ENCODE peak calls at places on chromosomes 6 and 20, in four cellular contexts. Y is PC-3, P is neural progenitor cell, R is ascending aorta. G is an unnamed sample.

GRCh38 chr6:9250852-9251251 is 815.5 kb upstream of the SLC35B3 start:
- DNase-seq in Y (peak), P (peak), R (no peak), G (peak)

GRCh38 chr6:64256483-64256882 is 620.9 kb downstream of the PHF3 start:
- DNase-seq in Y (no peak), P (no peak), R (no peak), G (no peak)

GRCh38 chr20:47334022-47334551 is 22.4 kb downstream of the ZMYND8 start:
- DNase-seq in Y (peak), P (no peak), R (peak), G (peak)

GRCh38 chr6:56540232-56540631 is 102.5 kb downstream of the DST start:
- DNase-seq in Y (no peak), P (no peak), R (no peak), G (no peak)

GRCh38 chr6:133587396-133587795 is 301.5 kb upstream of the TCF21 start:
- DNase-seq in Y (no peak), P (no peak), R (no peak), G (no peak)

GRCh38 chr20:17343091-17343490 is 116.3 kb downstream of the PCSK2 start:
- DNase-seq in Y (no peak), P (no peak), R (no peak), G (no peak)

GRCh38 chr6:132790450-132790849 is 8.0 kb downstream of the SLC18B1 start:
- DNase-seq in Y (no peak), P (no peak), R (no peak), G (no peak)

GRCh38 chr6:150599199-150600002 is at the start of gene PLEKHG1:
- DNase-seq in Y (peak), P (peak), R (peak), G (peak)

GRCh38 chr6:77095936-77096627 is 367.2 kb downstream of the HTR1B start:
- DNase-seq in Y (no peak), P (peak), R (no peak), G (no peak)

GRCh38 chr6:140380371-140381218 is 1006.1 kb upstream of the CITED2 start:
- DNase-seq in Y (peak), P (no peak), R (no peak), G (peak)

GRCh38 chr6:129981598-129981997 is 36.8 kb upstream of the L3MBTL3 start:
- DNase-seq in Y (peak), P (no peak), R (no peak), G (peak)

GRCh38 chr6:14807130-14807529 is 438.7 kb upstream of the JARID2 start:
- DNase-seq in Y (no peak), P (no peak), R (no peak), G (no peak)

GRCh38 chr6:131931063-131931745 is 20.0 kb downstream of the CCN2 start:
- DNase-seq in Y (no peak), P (no peak), R (no peak), G (peak)

GRCh38 chr20:58054744-58055373 is 173.6 kb downstream of the ANKRD60 start:
- DNase-seq in Y (no peak), P (peak), R (peak), G (peak)
- H3K4me3 ChIP-seq in Y (no peak), P (no peak), R (no peak), G (no peak)

DNA sequence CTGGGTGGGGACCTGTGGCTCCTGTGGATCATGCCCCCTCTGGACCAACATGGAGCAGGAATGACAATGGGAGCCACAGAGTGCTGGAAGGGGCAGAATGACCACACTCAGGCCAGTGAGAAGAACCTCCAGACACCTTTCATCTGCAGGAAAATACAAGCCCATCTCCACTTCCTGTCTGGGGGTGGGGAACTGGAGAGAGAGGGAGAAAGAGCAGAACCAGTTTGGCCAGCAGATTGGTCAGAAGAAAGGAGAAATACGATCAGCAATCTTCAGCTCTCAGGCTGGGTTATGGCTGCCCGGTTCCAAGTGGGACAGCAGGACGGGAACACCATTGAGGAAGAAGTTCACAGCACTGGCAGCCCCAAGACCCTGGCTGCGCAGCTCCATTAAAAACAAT is 37.0 kb downstream of the BMP7 start:
- DNase-seq in Y (peak), P (no peak), R (no peak), G (no peak)
- TF ChIP-seq CTCF in Y (no peak), P (no peak), R (no peak), G (no peak)

GRCh38 chr6:87904041-87904440 is 143.6 kb upstream of the SPACA1 start:
- DNase-seq in Y (no peak), P (no peak), R (no peak), G (no peak)
- H3K4me3 ChIP-seq in Y (no peak), P (no peak), R (no peak), G (no peak)

GRCh38 chr6:39892490-39893129 is 41.7 kb downstream of the MOCS1 start:
- DNase-seq in Y (peak), P (peak), R (peak), G (peak)
- TF ChIP-seq CTCF in Y (peak), P (peak), R (peak), G (peak)

GRCh38 chr20:62816031-62816878 is 595 bp upstream of the COL9A3 start:
- DNase-seq in Y (no peak), P (peak), R (no peak), G (no peak)
- H3K4me3 ChIP-seq in Y (peak), P (peak), R (peak), G (peak)

DNA sequence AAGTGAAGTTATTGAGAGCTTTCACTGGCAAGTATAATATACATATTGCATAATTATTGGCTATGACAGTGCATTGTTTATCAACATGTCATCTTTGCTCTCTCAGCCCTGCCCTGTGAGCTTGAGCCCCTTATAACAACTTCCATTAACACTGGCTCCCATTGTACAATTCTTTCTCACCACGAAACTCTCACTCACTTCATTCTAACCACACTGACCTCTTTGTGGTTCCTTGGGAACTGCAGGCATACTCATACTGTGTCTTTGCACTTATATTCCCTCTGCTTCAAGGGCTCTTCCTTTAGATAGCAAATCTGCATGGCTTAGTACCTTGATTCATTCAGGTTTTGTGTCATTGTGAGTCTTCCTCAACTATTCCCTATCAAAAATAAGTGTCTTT is 411.8 kb downstream of the CDKAL1 start:
- DNase-seq in Y (peak), P (no peak), R (no peak), G (peak)
- TF ChIP-seq CTCF in Y (peak), P (peak), R (no peak), G (peak)

DNA sequence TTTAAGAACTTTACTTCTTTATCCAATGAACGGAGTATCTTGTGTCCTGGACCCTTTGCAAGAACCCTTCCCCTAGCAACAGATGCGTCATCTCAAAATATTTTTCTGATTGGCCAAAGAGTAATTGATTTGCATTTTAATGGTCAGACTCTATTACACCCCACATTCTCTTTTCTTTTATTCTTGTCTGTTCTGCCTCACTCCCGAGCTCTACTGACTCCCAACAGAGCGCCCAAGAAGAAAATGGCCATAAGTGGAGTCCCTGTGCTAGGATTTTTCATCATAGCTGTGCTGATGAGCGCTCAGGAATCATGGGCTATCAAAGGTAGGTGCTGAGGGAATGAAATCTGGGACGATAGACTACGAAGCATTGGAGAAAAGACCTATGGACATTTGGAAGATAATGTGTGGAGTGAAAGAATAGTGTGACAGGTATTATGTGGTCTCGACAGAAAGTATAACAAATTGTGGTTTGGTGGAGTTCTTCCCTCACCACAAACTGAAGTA is at the start of gene HLA-DRA:
- DNase-seq in Y (peak), P (peak), R (no peak), G (peak)
- H3K4me3 ChIP-seq in Y (no peak), P (peak), R (peak), G (no peak)

DNA sequence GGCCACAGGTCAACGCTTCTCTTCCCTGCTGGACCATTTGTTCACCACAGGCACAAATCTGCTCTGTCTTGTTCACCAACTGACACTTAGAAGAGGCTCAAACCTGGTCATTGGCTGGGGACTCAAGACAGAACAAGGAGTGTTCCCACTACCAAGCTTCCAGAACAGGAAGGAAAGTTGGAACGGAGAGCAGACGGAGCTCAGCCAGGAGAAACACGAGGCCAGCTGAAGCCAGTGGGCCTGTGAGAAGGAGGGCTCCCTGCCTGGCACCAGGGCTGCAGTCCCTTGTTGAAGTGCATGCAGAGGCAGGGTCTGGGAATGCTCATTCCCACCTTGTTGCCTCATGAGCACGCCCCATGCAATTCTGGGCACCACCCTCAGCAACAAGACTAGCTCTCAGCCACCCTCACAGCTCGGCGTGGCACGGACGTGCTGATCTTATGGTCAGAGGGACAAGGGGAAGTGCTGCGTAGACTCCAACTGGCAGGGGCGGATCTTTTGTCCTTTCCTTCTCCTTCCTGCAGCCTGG is 236.6 kb upstream of the QKI start:
- DNase-seq in Y (no peak), P (no peak), R (no peak), G (no peak)
- TF ChIP-seq CTCF in Y (no peak), P (no peak), R (no peak), G (no peak)

GRCh38 chr6:41334482-41335023 is 855 bp upstream of the NCR2 start:
- DNase-seq in Y (peak), P (no peak), R (no peak), G (peak)
- H3K4me3 ChIP-seq in Y (no peak), P (no peak), R (no peak), G (no peak)

G was measured in choroid plexus epithelial cell.